ENCODE peak calls at places on chromosomes 16 and 17, in nine cellular contexts. N, B, L, J, X, E, Y, R and V are unnamed samples.

GRCh38 chr17:57682667-57683066 is 62.4 kb downstream of the CCDC182 start:
- DNase-seq in B (no peak), R (no peak), Y (no peak), E (no peak), N (no peak), X (no peak), J (no peak), L (no peak), V (no peak)

GRCh38 chr16:4314532-4315184 is 1.2 kb upstream of the GLIS2 start:
- DNase-seq in N (peak), J (no peak), B (no peak), E (no peak), X (no peak), L (peak), Y (no peak), R (no peak), V (peak)

GRCh38 chr17:77959216-77959925 is 868 bp downstream of the TNRC6C start:
- DNase-seq in B (peak), L (peak), N (peak), X (no peak), J (peak), E (peak), Y (peak), R (peak), V (no peak)

GRCh38 chr16:82135844-82136243 is 34.2 kb downstream of the MPHOSPH6 start:
- DNase-seq in B (no peak), R (no peak), J (no peak), N (no peak), E (no peak), Y (no peak), X (no peak), L (no peak), V (no peak)

GRCh38 chr17:17628388-17629008 is 37.0 kb upstream of the PEMT start:
- DNase-seq in E (peak), J (peak), R (peak), Y (peak), N (no peak), B (no peak), L (no peak), X (no peak), V (no peak)

GRCh38 chr17:8889458-8890210 is 22.2 kb upstream of the PIK3R6 start:
- DNase-seq in J (no peak), N (no peak), B (no peak), X (no peak), L (no peak), Y (no peak), E (no peak), R (no peak), V (no peak)

GRCh38 chr16:31875112-31875803 is 1.7 kb downstream of the ZNF267 start:
- DNase-seq in N (peak), X (no peak), E (no peak), R (no peak), B (no peak), L (peak), J (no peak), Y (no peak), V (no peak)

GRCh38 chr17:70006159-70006558 is 68.9 kb upstream of the KCNJ16 start:
- DNase-seq in B (peak), R (no peak), E (no peak), N (no peak), J (no peak), Y (no peak), X (no peak), L (peak), V (no peak)

GRCh38 chr17:82967268-82968032 is 112.0 kb upstream of the METRNL start:
- DNase-seq in L (no peak), X (no peak), N (no peak), R (no peak), Y (no peak), J (no peak), B (no peak), E (no peak), V (peak)

GRCh38 chr16:75263963-75264445 is 12.6 kb upstream of the BCAR1 start:
- DNase-seq in N (no peak), X (peak), E (peak), L (no peak), R (no peak), Y (no peak), J (no peak), B (no peak), V (peak)

GRCh38 chr16:55036371-55036821 is 105.7 kb downstream of the IRX5 start:
- DNase-seq in E (no peak), J (no peak), B (no peak), L (no peak), Y (no peak), N (no peak), X (no peak), R (no peak), V (no peak)

GRCh38 chr16:69741519-69741918 is 13.2 kb downstream of the NOB1 start:
- DNase-seq in Y (no peak), E (no peak), R (no peak), X (no peak), N (peak), J (no peak), L (peak), B (no peak), V (no peak)

GRCh38 chr16:67857547-67858233 is 10.2 kb upstream of the CENPT start:
- DNase-seq in N (peak), E (peak), R (peak), B (peak), J (no peak), X (peak), L (peak), Y (no peak), V (peak)

GRCh38 chr17:58568050-58568830 is 53.8 kb upstream of the MTMR4 start:
- DNase-seq in R (no peak), N (no peak), J (no peak), X (no peak), L (no peak), B (no peak), E (no peak), Y (no peak), V (no peak)

GRCh38 chr17:36468903-36469635 is 17.4 kb upstream of the ZNHIT3 start:
- DNase-seq in E (no peak), L (no peak), J (no peak), N (no peak), Y (no peak), B (no peak), X (no peak), R (no peak), V (peak)

GRCh38 chr16:50702725-50703124 is 9.3 kb downstream of the NOD2 start:
- DNase-seq in E (no peak), N (no peak), Y (no peak), B (no peak), J (no peak), X (no peak), R (no peak), L (no peak), V (no peak)

GRCh38 chr16:29858149-29858899 is 4.7 kb downstream of the CDIPT start:
- DNase-seq in E (no peak), N (no peak), J (no peak), R (peak), B (no peak), X (no peak), Y (no peak), L (no peak), V (no peak)

GRCh38 chr16:29860218-29860617 is 2.8 kb downstream of the CDIPT start:
- DNase-seq in B (no peak), J (no peak), L (no peak), Y (no peak), X (no peak), N (no peak), E (no peak), R (peak), V (no peak)

GRCh38 chr16:29862383-29862883 is 593 bp downstream of the CDIPT start:
- DNase-seq in B (peak), J (peak), Y (no peak), E (peak), X (no peak), R (peak), N (peak), L (no peak), V (no peak)

GRCh38 chr16:29857133-29857760 is 5.8 kb downstream of the CDIPT start:
- DNase-seq in X (no peak), B (no peak), Y (no peak), N (peak), J (no peak), R (no peak), L (peak), E (no peak), V (no peak)

DNA sequence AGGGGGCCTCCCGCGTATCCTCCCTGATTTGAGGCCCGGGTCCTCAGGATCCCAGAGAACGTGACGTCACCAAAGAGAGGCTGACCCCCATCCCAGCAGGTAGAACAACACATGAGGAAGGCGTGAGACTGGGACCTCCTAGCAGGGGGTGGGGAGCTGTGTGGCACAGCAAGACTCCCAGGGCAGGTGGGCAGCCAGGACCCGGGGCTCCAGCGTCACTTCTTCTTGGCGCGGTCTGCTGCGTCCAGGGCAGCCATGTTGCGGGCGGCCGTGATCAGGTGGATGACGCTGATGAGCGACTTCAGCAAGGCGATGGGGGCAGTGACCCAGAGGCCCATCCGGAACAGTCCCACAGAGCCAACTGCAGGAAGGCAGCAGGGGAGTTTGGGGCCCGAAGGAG is 4.1 kb downstream of the CDIPT start:
- DNase-seq in R (no peak), J (no peak), B (no peak), Y (no peak), E (no peak), N (no peak), X (no peak), L (no peak), V (no peak)
- H3K27ac ChIP-seq in R (no peak), J (no peak), B (no peak), Y (no peak), E (no peak), N (no peak), X (peak), L (no peak), V (no peak)

GRCh38 chr17:76132574-76133338 is 8.3 kb downstream of the FOXJ1 start:
- DNase-seq in X (no peak), N (peak), Y (no peak), R (peak), L (no peak), J (no peak), B (peak), E (peak), V (peak)
- TF ChIP-seq CTCF in X (no peak), N (no peak), Y (no peak), R (no peak), L (no peak), J (no peak), B (no peak), E (no peak), V (no peak)

GRCh38 chr16:20918486-20919239 is 18.1 kb downstream of the LYRM1 start:
- DNase-seq in L (peak), Y (no peak), X (no peak), N (peak), J (no peak), R (no peak), B (no peak), E (no peak), V (no peak)

GRCh38 chr16:20920091-20920490 is 19.5 kb downstream of the LYRM1 start:
- DNase-seq in L (no peak), Y (no peak), J (no peak), E (no peak), R (no peak), N (no peak), B (no peak), X (no peak), V (no peak)

GRCh38 chr16:20916289-20916688 is 15.7 kb downstream of the LYRM1 start:
- DNase-seq in E (no peak), L (no peak), N (no peak), Y (no peak), B (no peak), R (no peak), J (no peak), X (no peak), V (no peak)

GRCh38 chr16:20915733-20916132 is 15.2 kb downstream of the LYRM1 start:
- DNase-seq in N (no peak), R (no peak), E (no peak), J (no peak), B (no peak), L (no peak), Y (no peak), X (no peak), V (no peak)

GRCh38 chr16:20916927-20917326 is 16.4 kb downstream of the LYRM1 start:
- DNase-seq in E (no peak), N (no peak), R (no peak), Y (no peak), L (no peak), X (no peak), J (no peak), B (no peak), V (no peak)
- H3K27ac ChIP-seq in E (no peak), N (no peak), R (no peak), Y (no peak), L (no peak), X (no peak), J (no peak), B (no peak), V (no peak)

GRCh38 chr17:21288581-21289017 is 4.1 kb downstream of the MAP2K3 start:
- DNase-seq in N (no peak), Y (no peak), X (no peak), L (no peak), R (no peak), B (no peak), E (no peak), J (no peak), V (no peak)
- TF ChIP-seq CTCF in N (no peak), Y (no peak), X (no peak), L (no peak), R (no peak), B (no peak), E (no peak), J (no peak), V (no peak)

DNA sequence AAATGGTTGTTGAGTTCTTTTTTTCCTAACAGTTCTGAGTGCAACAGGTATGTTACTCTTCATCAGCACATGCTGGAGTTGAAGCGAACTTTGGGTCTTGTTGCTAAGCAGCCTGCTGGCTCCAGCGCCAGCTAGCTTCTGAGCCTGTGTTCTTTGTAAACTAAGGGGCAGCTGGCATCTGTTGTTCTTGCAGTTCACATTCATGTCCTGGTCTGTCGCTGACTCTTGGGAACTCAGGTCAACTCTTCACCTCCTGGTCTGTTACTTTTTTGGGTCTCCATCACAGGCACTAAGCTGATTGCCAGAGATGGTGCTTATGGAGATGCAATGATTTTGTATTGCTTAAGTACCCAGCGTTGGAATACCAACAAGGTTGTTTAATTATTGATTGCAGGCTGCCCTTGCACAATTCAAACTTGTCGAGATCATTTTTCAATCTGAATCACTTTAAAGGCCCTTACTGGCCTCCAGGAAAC is 40.8 kb downstream of the USP10 start:
- DNase-seq in X (no peak), B (no peak), N (no peak), R (no peak), L (no peak), J (no peak), E (no peak), Y (no peak), V (no peak)
- H3K27ac ChIP-seq in X (no peak), B (no peak), N (no peak), R (peak), L (peak), J (no peak), E (peak), Y (no peak), V (no peak)

GRCh38 chr17:19645608-19646250 is 2.8 kb upstream of the ALDH3A2 start:
- DNase-seq in N (peak), L (no peak), J (peak), X (peak), R (no peak), E (peak), Y (peak), B (no peak), V (no peak)

GRCh38 chr17:19648475-19649406 is at the start of gene ALDH3A2:
- DNase-seq in R (peak), X (peak), Y (peak), E (peak), N (peak), L (peak), B (peak), J (peak), V (peak)

GRCh38 chr17:19646788-19647696 is 1.5 kb upstream of the ALDH3A2 start:
- DNase-seq in E (no peak), X (no peak), R (no peak), Y (no peak), J (no peak), N (peak), B (no peak), L (no peak), V (no peak)

GRCh38 chr17:19650826-19651225 is 2.3 kb downstream of the ALDH3A2 start:
- DNase-seq in E (no peak), Y (no peak), B (no peak), J (no peak), N (no peak), L (peak), R (no peak), X (no peak), V (no peak)

GRCh38 chr17:19647697-19648474 is 665 bp upstream of the ALDH3A2 start:
- DNase-seq in X (peak), N (peak), L (peak), R (peak), Y (peak), B (peak), E (peak), J (peak), V (peak)
- TF ChIP-seq CTCF in X (no peak), N (no peak), L (no peak), R (no peak), Y (no peak), B (no peak), E (no peak), J (no peak), V (no peak)

GRCh38 chr16:66224186-66224585 is 142.3 kb upstream of the CDH5 start:
- DNase-seq in N (no peak), L (no peak), X (no peak), E (no peak), B (no peak), R (no peak), Y (no peak), J (no peak), V (no peak)

GRCh38 chr16:66222756-66223155 is 143.7 kb upstream of the CDH5 start:
- DNase-seq in X (no peak), R (no peak), L (no peak), J (no peak), E (no peak), Y (no peak), N (no peak), B (no peak), V (no peak)

GRCh38 chr16:66224636-66225035 is 141.9 kb upstream of the CDH5 start:
- DNase-seq in N (no peak), Y (no peak), E (no peak), X (no peak), J (no peak), B (no peak), R (no peak), L (no peak), V (no peak)

GRCh38 chr16:66225696-66226095 is 140.8 kb upstream of the CDH5 start:
- DNase-seq in Y (no peak), B (no peak), L (no peak), N (no peak), E (no peak), J (no peak), X (no peak), R (no peak), V (no peak)

GRCh38 chr16:66223176-66223780 is 143.2 kb upstream of the CDH5 start:
- DNase-seq in J (no peak), B (no peak), X (no peak), E (no peak), L (peak), N (peak), R (no peak), Y (no peak), V (no peak)
- H3K27ac ChIP-seq in J (no peak), B (no peak), X (no peak), E (no peak), L (no peak), N (no peak), R (no peak), Y (no peak), V (no peak)

DNA sequence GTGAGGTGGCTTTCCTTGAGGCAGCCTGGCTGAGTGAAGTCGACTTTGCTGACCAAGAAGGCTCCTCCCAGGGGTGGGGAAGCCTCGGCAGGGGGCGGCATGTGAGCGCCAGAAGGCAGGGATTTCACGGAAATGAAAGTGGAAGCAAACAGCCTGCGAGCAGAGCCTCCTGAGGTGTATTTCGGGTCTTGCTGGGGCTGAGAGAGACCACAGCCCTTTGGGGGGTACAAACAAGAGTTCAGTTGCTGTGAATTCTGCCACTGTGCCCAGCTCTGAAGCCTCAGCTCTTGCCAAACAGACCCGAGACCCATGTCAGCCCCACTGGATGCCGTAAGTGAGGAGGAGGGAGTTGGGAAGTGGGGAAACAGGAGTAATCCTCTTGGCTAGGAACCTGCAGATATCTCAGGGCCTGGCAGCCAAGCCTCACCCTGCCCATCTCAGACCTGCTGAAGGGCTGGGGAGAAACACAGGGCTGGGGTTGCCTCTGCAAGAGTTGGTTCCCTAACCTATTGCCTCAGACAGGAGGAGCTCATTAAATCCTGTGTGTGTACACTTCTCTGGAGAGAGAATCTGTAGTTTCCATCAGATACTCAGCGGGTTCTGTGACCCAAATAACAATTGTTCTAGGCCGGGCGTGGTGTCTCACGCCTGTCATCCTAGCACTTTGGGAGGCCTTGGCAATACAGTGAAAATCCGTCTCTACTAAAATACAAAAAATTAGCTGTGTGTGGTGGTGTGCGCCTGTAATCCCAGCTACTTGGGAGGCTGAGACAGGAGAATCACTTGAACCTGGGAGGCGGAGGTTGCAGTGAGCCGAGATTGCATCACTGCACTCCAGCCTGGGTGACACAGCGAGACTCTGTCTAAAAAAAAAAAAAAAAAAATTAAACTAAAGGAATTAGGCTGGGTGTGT is at the start of gene IFI35:
- DNase-seq in J (peak), L (peak), B (peak), N (peak), X (peak), Y (peak), E (peak), R (peak), V (peak)
- TF ChIP-seq CTCF in J (peak), L (peak), B (peak), N (peak), X (peak), Y (peak), E (no peak), R (peak), V (peak)

GRCh38 chr17:4116516-4116915 is 26.3 kb downstream of the ZZEF1 start:
- DNase-seq in L (no peak), Y (no peak), X (no peak), E (no peak), J (no peak), R (no peak), N (no peak), B (no peak), V (no peak)

GRCh38 chr17:4118095-4118743 is 24.6 kb downstream of the ZZEF1 start:
- DNase-seq in X (no peak), E (no peak), J (no peak), N (no peak), Y (no peak), B (no peak), L (peak), R (no peak), V (no peak)

GRCh38 chr17:4120332-4120731 is 22.5 kb downstream of the ZZEF1 start:
- DNase-seq in J (no peak), Y (no peak), E (no peak), L (no peak), R (no peak), N (no peak), B (no peak), X (no peak), V (no peak)

GRCh38 chr17:4124994-4125393 is 17.8 kb downstream of the ZZEF1 start:
- DNase-seq in N (no peak), E (no peak), B (no peak), J (no peak), X (no peak), L (no peak), Y (no peak), R (no peak), V (no peak)

DNA sequence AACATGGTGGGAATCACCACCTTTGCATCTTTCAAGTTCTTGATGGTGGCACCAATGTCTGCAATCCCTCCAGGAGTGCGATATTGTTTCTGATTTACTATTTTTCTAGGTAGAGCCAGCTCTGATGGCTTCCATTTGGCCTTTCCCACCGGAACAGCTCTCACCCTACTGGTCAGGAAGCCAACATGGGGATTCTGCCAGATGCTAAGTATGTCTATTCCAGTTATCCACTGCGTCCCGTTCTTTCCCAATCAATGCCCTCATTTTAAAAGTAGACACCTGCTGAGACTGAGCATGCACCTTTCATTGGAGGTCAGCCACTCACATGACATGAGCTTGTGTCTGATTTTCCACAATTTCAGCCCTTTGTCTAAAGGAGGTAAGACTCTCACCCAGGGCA is 23.5 kb downstream of the ZZEF1 start:
- DNase-seq in R (no peak), Y (no peak), L (no peak), X (no peak), J (no peak), E (no peak), B (no peak), N (no peak), V (no peak)
- H3K27ac ChIP-seq in R (no peak), Y (no peak), L (no peak), X (no peak), J (no peak), E (no peak), B (no peak), N (no peak), V (no peak)